ENCODE peak calls at places on chromosomes 4 and X, in four cellular contexts. M is HCT116, N is HepG2, C is SK-N-SH. V is an unnamed sample.

GRCh38 chr4:176526704-176527103 is 206.9 kb downstream of the SPCS3 start:
- DNase-seq in M (no peak), N (no peak), C (no peak), V (no peak)

GRCh38 chr4:110619401-110620247 is 3.3 kb downstream of the PITX2 start:
- DNase-seq in M (no peak), N (no peak), C (no peak), V (no peak)

GRCh38 chrX:15511563-15511962 is 11.0 kb downstream of the BMX start:
- DNase-seq in M (no peak), N (peak; percentile 31), C (no peak), V (no peak)

GRCh38 chr4:134862116-134862515 is 660.5 kb upstream of the PABPC4L start:
- DNase-seq in M (no peak), N (no peak), C (no peak), V (no peak)

GRCh38 chrX:10387011-10387410 is 230.2 kb downstream of the CLCN4 start:
- DNase-seq in M (no peak), N (no peak), C (no peak), V (no peak)

GRCh38 chr4:143207555-143207954 is 22.8 kb downstream of the USP38 start:
- DNase-seq in M (no peak), N (peak; percentile 20), C (peak; percentile 15), V (no peak)

GRCh38 chrX:47863187-47863586 is 26.5 kb downstream of the ZNF81 start:
- DNase-seq in M (no peak), N (no peak), C (no peak), V (no peak)

GRCh38 chr4:122003335-122003734 is 51.5 kb upstream of the TRPC3 start:
- DNase-seq in M (peak; percentile 42), N (peak; percentile 64), C (peak; percentile 60), V (peak; percentile 84)

GRCh38 chr4:140856692-140857091 is 100.5 kb upstream of the TBC1D9 start:
- DNase-seq in M (peak; percentile 86), N (no peak), C (no peak), V (no peak)

DNA sequence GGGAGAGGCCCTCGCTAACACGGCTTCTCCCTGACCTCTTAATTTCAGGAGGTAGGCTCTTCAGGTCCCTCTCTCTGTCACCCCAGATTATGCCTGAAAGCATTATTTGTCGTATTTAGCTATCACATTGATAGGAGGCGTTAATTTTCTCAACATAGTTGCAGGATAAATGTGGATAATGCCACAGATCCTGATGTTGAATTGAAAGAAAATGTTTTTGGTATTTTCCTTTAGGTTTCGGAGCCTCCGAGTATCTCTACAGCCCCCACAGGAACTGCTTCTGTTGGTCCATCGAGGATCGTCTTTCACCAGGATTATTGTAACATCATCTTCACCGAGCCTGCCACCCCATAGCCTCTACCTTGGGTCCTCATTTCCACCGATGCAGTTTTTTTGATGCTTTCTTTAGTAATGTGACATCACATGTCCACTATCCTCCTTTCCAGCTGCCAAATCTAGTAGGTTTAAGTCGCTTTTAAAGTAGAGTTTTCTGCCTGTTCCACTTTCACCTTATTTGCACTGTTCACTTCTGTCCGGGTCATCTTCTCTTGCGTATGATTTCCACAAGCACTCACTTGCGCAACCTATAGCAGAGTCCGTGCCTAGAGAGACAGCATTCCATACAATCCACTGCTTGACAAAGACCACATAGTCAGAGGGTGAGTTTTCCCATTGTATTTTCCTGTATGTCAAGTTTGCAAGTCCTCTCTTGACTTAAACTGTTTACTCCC is 665 bp downstream of the TIGD2 start:
- DNase-seq in M (no peak), N (peak; percentile 97), C (peak; percentile 30), V (peak; percentile 29)
- TF ChIP-seq ELF1 in M (no peak), N (no peak), C (no peak), V (no peak)

DNA sequence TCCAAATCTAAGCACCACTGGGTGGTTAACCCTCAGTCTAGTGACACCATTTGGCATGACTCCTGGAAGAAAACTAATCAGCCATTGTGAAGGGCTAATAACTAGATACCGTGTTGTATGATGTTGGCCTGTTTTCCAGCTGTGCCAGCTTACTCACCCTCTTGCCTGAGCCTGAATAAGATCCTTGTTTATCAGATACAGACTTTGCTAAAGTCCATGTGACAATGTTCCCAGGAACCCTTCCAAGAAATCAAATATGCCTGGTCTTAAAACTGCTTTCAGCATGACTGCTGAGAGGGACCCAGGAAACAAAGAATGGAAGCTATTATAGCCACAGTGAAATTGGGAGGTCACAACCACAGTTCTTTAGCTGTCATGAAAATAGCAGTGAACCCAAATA is 640.8 kb upstream of the INTU start:
- DNase-seq in M (no peak), N (no peak), C (no peak), V (no peak)
- TF ChIP-seq ELF1 in M (no peak), N (no peak), C (no peak), V (no peak)

DNA sequence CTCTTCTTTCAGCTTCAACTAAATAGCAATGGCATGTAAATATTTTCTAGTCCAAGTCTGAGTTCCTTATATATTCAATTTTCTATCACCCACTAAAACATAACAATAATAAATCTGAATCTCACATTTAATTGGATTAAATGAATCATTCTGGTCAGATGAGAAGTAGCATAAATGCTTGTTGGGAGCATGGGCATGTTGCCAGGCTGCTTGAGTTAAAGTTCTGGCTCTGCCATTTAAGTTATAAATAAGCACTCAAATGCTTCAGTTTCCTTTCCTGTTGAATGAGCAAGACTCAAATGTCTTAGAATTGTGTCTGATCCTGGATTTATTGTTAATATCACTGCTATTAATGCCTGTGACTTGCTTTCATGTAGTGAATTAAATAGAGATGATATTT is 496.3 kb downstream of the STPG2 start:
- DNase-seq in M (no peak), N (no peak), C (no peak), V (no peak)
- TF ChIP-seq ELF1 in M (no peak), N (no peak), C (no peak), V (no peak)

GRCh38 chrX:150146271-150146888 is 208.1 kb upstream of the EOLA2 start:
- DNase-seq in M (no peak), N (no peak), C (no peak), V (no peak)
- TF ChIP-seq ELF1 in M (no peak), N (no peak), C (no peak), V (no peak)

GRCh38 chrX:13491061-13491460 is 78.3 kb upstream of the EGFL6 start:
- DNase-seq in M (no peak), N (no peak), C (no peak), V (no peak)
- TF ChIP-seq ELF1 in M (no peak), N (no peak), C (no peak), V (no peak)

GRCh38 chr4:98510757-98511517 is 147.5 kb downstream of the TSPAN5 start:
- DNase-seq in M (no peak), N (no peak), C (no peak), V (no peak)
- TF ChIP-seq ELF1 in M (no peak), N (no peak), C (no peak), V (no peak)

DNA sequence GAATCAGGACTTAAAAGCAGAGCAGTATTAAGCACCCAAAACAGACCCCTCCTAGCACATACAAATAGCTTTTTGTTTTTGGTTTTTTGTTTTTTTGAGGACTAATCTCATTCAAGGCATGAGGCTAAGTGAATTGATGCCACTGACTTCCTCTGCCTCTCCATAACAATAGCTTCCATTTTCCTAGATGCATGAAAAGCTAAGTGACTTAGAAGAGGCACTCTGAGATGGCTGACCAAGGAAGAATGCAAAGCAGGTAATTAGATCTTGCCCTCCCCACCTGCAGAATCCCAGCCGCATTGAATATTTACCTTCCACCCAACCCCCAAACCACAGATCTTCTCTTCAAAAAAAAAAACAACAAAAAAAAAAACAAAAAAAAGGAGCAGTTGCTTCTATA is 7.4 kb upstream of the KDR start:
- DNase-seq in M (no peak), N (no peak), C (no peak), V (no peak)
- TF ChIP-seq ELF1 in M (no peak), N (no peak), C (no peak), V (no peak)

GRCh38 chrX:136097871-136098805 is 49.2 kb upstream of the FHL1 start:
- DNase-seq in M (no peak), N (no peak), C (no peak), V (peak; percentile 79)

DNA sequence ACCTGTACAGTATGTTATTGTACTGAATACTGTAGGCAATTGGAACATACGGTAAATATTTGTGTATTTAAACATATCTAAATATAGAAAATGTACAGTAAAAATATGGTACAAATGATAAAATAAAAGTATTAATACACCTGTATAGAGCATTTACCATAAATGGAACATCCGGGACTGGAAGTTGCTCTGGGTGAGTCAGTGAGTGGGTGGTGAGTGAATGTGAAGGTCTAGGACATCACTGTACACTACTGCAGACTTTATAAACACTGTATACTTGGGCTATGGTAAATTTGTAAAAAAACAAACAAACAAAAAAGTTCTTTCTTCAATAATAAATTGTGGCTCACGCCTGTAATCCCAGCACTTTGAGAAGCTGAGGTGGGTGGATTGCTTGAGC is 52.4 kb upstream of the FHL1 start:
- DNase-seq in M (no peak), N (no peak), C (no peak), V (no peak)
- TF ChIP-seq ELF1 in M (no peak), N (no peak), C (no peak), V (no peak)

GRCh38 chr4:17647176-17647806 is 32.9 kb downstream of the MED28 start:
- DNase-seq in M (no peak), N (no peak), C (no peak), V (no peak)

GRCh38 chr4:17654701-17655100 is 40.3 kb downstream of the MED28 start:
- DNase-seq in M (no peak), N (no peak), C (no peak), V (no peak)

GRCh38 chr4:17646693-17647092 is 32.3 kb downstream of the MED28 start:
- DNase-seq in M (no peak), N (peak; percentile 8), C (no peak), V (no peak)

GRCh38 chr4:17647927-17648326 is 33.5 kb downstream of the MED28 start:
- DNase-seq in M (no peak), N (no peak), C (no peak), V (no peak)

DNA sequence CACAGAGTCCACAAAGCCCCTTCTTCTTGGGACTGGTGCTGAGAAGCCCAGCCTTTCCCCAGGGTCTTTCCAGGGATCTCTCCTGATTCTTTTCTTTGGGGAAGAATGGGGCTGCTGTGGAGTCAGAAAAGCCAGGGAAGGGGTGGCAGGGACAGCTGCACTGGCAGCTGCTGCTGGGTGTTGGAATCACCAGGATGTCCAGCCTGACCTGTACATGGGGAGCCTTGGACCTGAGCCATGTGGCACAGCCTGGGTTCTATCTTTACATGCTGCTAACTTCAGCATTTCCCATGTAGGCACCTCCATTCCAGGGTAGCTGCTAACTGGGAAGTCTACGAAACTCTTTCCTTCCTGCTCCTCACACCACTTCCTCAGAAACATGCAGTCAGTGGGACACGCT is 36.0 kb downstream of the MED28 start:
- DNase-seq in M (no peak), N (no peak), C (no peak), V (no peak)
- TF ChIP-seq ELF1 in M (no peak), N (no peak), C (no peak), V (no peak)

GRCh38 chr4:1761130-1761688 is 31.9 kb upstream of the FGFR3 start:
- DNase-seq in M (no peak), N (no peak), C (no peak), V (no peak)
- TF ChIP-seq ELF1 in M (no peak), N (no peak), C (no peak), V (no peak)